ENCODE peak calls at places on chromosomes 6 and 20, in six cellular contexts. P is PC-3, S is brain microvascular endothelial cell, U is astrocyte of the spinal cord, E is left lung, N is Peyer's patch. Y is an unnamed sample.

GRCh38 chr6:25280617-25280990 is 1.4 kb downstream of the CARMIL1 start:
- DNase-seq in P (peak; percentile 12), S (no peak), U (no peak), E (no peak), N (no peak), Y (no peak)

GRCh38 chr20:31712564-31713311 is 9.9 kb downstream of the BCL2L1 start:
- DNase-seq in P (peak; percentile 97), S (peak; percentile 63), U (peak; percentile 87), E (no peak), N (peak; percentile 83), Y (no peak)

GRCh38 chr6:129767776-129768490 is 58.0 kb upstream of the ARHGAP18 start:
- DNase-seq in P (no peak), S (no peak), U (no peak), E (no peak), N (no peak), Y (no peak)

GRCh38 chr20:57383447-57384347 is 7.5 kb upstream of the RBM38 start:
- DNase-seq in P (no peak), S (no peak), U (no peak), E (peak; percentile 31), N (no peak), Y (no peak)

GRCh38 chr20:10185741-10186558 is 32.7 kb upstream of the SNAP25 start:
- DNase-seq in P (peak; percentile 35), S (no peak), U (no peak), E (no peak), N (no peak), Y (no peak)

GRCh38 chr20:21342656-21343345 is 39.7 kb downstream of the XRN2 start:
- DNase-seq in P (no peak), S (no peak), U (no peak), E (no peak), N (no peak), Y (no peak)

GRCh38 chr6:95094751-95095150 is 482.6 kb upstream of the MANEA start:
- DNase-seq in P (peak; percentile 64), S (peak; percentile 13), U (peak; percentile 71), E (no peak), N (no peak), Y (no peak)

GRCh38 chr20:6908673-6909072 is 141.2 kb downstream of the BMP2 start:
- DNase-seq in P (no peak), S (no peak), U (no peak), E (no peak), N (no peak), Y (no peak)

GRCh38 chr20:37804584-37805566 is 98.1 kb upstream of the VSTM2L start:
- DNase-seq in P (no peak), S (no peak), U (no peak), E (no peak), N (peak; percentile 88), Y (peak; percentile 56)

GRCh38 chr20:50491926-50492634 is 18.1 kb upstream of the PTPN1 start:
- DNase-seq in P (no peak), S (no peak), U (peak; percentile 61), E (no peak), N (peak; percentile 74), Y (no peak)

GRCh38 chr6:4348462-4349112 is 213.2 kb upstream of the ECI2 start:
- DNase-seq in P (no peak), S (no peak), U (no peak), E (no peak), N (no peak), Y (no peak)

GRCh38 chr6:34115396-34116314 is 30.2 kb downstream of the GRM4 start:
- DNase-seq in P (peak; percentile 17), S (no peak), U (peak; percentile 23), E (no peak), N (no peak), Y (no peak)

GRCh38 chr6:111661541-111662041 is 55.9 kb upstream of the TRAF3IP2 start:
- DNase-seq in P (no peak), S (no peak), U (no peak), E (no peak), N (no peak), Y (no peak)

GRCh38 chr6:147156218-147156617 is 48.0 kb upstream of the STXBP5 start:
- DNase-seq in P (no peak), S (no peak), U (no peak), E (no peak), N (no peak), Y (no peak)

GRCh38 chr6:90227165-90227564 is 69.5 kb downstream of the BACH2 start:
- DNase-seq in P (no peak), S (no peak), U (no peak), E (no peak), N (no peak), Y (no peak)

GRCh38 chr6:54624779-54625178 is 221.8 kb upstream of the FAM83B start:
- DNase-seq in P (no peak), S (no peak), U (peak; percentile 80), E (no peak), N (no peak), Y (no peak)

GRCh38 chr6:69339163-69339550 is 457.7 kb downstream of the LMBRD1 start:
- DNase-seq in P (no peak), S (no peak), U (peak; percentile 1), E (no peak), N (no peak), Y (no peak)

GRCh38 chr20:50093240-50093639 is 19.7 kb downstream of the UBE2V1 start:
- DNase-seq in P (no peak), S (no peak), U (no peak), E (no peak), N (no peak), Y (no peak)

GRCh38 chr6:131041814-131042213 is 21.2 kb downstream of the EPB41L2 start:
- DNase-seq in P (no peak), S (no peak), U (no peak), E (no peak), N (no peak), Y (no peak)

GRCh38 chr6:88599561-88599960 is 363.9 kb downstream of the RNGTT start:
- DNase-seq in P (no peak), S (no peak), U (no peak), E (no peak), N (no peak), Y (no peak)

GRCh38 chr20:23047738-23048214 is 1.7 kb downstream of the THBD start:
- DNase-seq in P (no peak), S (no peak), U (no peak), E (peak; percentile 89), N (no peak), Y (no peak)

GRCh38 chr6:91341473-91341872 is 754.6 kb upstream of the MAP3K7 start:
- DNase-seq in P (no peak), S (no peak), U (no peak), E (no peak), N (no peak), Y (no peak)

GRCh38 chr6:91340998-91341397 is 754.1 kb upstream of the MAP3K7 start:
- DNase-seq in P (no peak), S (no peak), U (no peak), E (no peak), N (no peak), Y (no peak)

GRCh38 chr6:91337967-91338366 is 751.1 kb upstream of the MAP3K7 start:
- DNase-seq in P (no peak), S (no peak), U (no peak), E (no peak), N (no peak), Y (no peak)
- TF ChIP-seq CTCF in P (peak; percentile 34), S (peak; percentile 34), U (no peak), E (no peak), N (no peak), Y (no peak)

DNA sequence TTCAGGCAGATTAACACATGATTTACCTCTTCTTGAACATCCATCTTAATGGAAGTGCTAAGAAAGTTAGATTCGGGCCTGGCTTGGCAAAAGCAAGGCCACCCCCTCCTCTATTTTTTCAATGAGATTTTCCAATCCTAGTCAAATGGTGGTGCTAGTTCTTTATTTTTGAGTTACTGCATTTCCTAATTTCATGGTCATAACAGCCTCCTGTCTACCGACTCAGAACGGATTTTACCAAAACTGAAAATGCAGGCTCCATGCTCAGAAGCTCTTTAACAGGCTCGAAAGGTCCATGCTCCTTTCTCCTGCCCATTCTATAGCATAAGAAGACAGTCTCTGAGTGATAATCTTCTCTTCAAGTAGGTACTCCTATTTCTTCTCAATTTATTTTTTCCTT is 117.2 kb upstream of the ESR1 start:
- DNase-seq in P (peak; percentile 45), S (no peak), U (no peak), E (no peak), N (no peak), Y (no peak)
- TF ChIP-seq CTCF in P (peak; percentile 56), S (no peak), U (no peak), E (no peak), N (no peak), Y (no peak)

DNA sequence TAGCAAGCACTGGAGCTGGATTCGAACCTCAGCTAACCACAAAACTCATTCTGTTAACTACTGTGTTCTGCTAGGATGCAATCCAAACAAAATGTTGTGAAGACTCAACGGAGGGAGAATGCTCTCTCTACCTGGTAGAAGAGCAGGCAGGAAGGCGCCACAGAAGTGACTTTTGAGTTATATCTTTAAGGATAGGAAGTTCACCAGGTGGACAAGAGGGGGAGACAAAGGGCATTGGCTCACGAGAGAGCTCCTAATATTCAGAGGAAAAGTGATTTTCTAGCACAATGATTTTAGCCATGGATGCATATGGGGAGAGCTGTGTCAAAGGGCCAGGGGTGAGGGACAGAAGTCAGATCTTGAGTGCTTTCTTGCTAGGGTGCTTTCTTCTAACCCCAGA is 108.4 kb upstream of the MAFB start:
- DNase-seq in P (peak; percentile 37), S (no peak), U (peak; percentile 16), E (no peak), N (no peak), Y (no peak)
- TF ChIP-seq CTCF in P (peak; percentile 68), S (peak; percentile 66), U (peak; percentile 62), E (no peak), N (no peak), Y (no peak)

GRCh38 chr6:47737406-47737805 is 39.0 kb downstream of the ADGRF4 start:
- DNase-seq in P (peak; percentile 51), S (no peak), U (no peak), E (no peak), N (no peak), Y (no peak)

GRCh38 chr6:47736083-47736700 is 37.8 kb downstream of the ADGRF4 start:
- DNase-seq in P (peak; percentile 69), S (no peak), U (no peak), E (no peak), N (no peak), Y (no peak)

GRCh38 chr6:47729457-47729856 is 31.1 kb downstream of the ADGRF4 start:
- DNase-seq in P (no peak), S (no peak), U (no peak), E (no peak), N (no peak), Y (no peak)

GRCh38 chr6:47734826-47735481 is 36.6 kb downstream of the ADGRF4 start:
- DNase-seq in P (no peak), S (no peak), U (no peak), E (no peak), N (no peak), Y (no peak)

DNA sequence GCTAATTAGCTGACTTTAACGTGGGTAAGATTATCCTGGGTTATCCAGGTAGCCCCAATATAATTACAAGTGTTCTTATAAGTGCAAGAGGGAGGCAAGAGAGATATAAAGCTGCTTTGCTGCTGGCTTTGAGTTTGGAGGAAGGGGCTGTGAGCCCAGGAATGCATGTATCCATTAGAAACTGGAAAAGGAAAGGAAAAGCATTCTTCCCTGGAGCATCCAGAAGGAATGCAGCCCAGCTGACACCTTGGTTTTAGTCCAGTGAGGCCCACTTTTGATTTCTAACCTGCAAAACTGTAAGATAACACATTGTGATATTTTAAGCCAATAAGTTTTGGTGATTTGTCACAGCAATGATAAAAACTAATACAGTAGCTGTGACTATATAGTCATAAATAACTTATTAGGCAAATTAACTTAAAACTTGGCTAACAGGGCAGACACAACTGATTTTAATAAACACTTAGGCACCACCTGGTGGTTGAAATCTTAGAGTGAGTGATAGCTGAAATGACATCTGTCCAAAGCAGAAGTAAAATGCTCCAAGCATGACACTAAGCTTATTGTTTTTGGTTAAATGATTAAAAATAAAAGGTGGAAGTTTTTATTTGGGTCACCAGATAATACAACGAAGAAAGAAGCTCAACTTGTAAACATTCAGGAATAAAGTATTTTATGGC is 35.6 kb downstream of the ADGRF4 start:
- DNase-seq in P (peak; percentile 67), S (no peak), U (no peak), E (no peak), N (no peak), Y (no peak)
- TF ChIP-seq CTCF in P (peak; percentile 79), S (peak; percentile 22), U (peak; percentile 4), E (peak; percentile 21), N (peak; percentile 30), Y (no peak)